ENCODE peak calls at places on chromosomes 11 and 22, in four cellular contexts. E is HepG2, U is K562, C is GM12878. O is an unnamed sample.

GRCh38 chr22:31944700-31945477 is 554 bp downstream of the YWHAH start:
- DNase-seq in E (no peak), U (peak), C (no peak), O (peak)

GRCh38 chr11:134800130-134800529 is 388.1 kb upstream of the B3GAT1 start:
- DNase-seq in E (no peak), U (no peak), C (no peak), O (no peak)

GRCh38 chr22:41836551-41836950 is 3.6 kb downstream of the SREBF2 start:
- DNase-seq in E (no peak), U (no peak), C (no peak), O (no peak)

GRCh38 chr11:115920087-115920461 is 415.9 kb upstream of the CADM1 start:
- DNase-seq in E (no peak), U (no peak), C (no peak), O (no peak)

GRCh38 chr11:131108780-131109179 is 192.5 kb upstream of the SNX19 start:
- DNase-seq in E (no peak), U (no peak), C (no peak), O (no peak)

GRCh38 chr11:67057410-67057757 is 737 bp downstream of the RHOD start:
- DNase-seq in E (no peak), U (no peak), C (no peak), O (no peak)

GRCh38 chr11:126511475-126512115 is 156.1 kb downstream of the ST3GAL4 start:
- DNase-seq in E (no peak), U (no peak), C (no peak), O (no peak)

GRCh38 chr22:40182231-40182835 is 4.6 kb downstream of the TNRC6B start:
- DNase-seq in E (no peak), U (no peak), C (no peak), O (no peak)

GRCh38 chr11:19725379-19726079 is 12.9 kb downstream of the NAV2 start:
- DNase-seq in E (no peak), U (no peak), C (no peak), O (no peak)

GRCh38 chr11:35683728-35684339 is 21.3 kb downstream of the TRIM44 start:
- DNase-seq in E (no peak), U (no peak), C (no peak), O (no peak)

GRCh38 chr11:46249103-46249942 is 28.1 kb upstream of the CREB3L1 start:
- DNase-seq in E (no peak), U (peak), C (no peak), O (no peak)

GRCh38 chr11:57081356-57081755 is 92.6 kb downstream of the OR5AK2 start:
- DNase-seq in E (no peak), U (no peak), C (no peak), O (no peak)

GRCh38 chr11:110147965-110148709 is 54.9 kb downstream of the ZC3H12C start:
- DNase-seq in E (no peak), U (no peak), C (no peak), O (no peak)

GRCh38 chr11:124763156-124763947 is 1.3 kb upstream of the ESAM start:
- DNase-seq in E (peak), U (peak), C (no peak), O (peak)
- TF ChIP-seq FOXK2 in E (no peak), U (no peak), C (no peak), O (no peak)

GRCh38 chr11:59437770-59438169 is 1.5 kb downstream of the OR5A1 start:
- DNase-seq in E (no peak), U (no peak), C (no peak), O (no peak)

DNA sequence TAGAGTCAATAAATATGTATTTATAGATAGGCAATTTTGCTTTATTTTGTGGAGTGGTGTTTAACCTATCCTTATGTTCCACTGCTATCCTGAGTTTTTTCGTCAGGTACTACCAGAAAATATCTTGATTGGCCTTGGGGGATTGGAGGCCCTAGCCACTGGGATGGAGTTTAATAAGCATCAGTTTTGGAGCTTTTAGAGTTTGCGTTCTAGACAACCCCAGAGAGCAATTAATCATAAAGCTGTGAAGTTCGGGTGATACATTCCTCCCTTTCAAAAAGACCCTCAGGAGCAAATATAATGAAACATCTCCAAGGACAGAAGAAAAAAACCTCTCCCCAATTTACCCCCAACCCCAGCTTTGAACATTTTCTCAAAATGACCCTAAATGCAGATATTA is at the start of gene OR5A1:
- DNase-seq in E (no peak), U (no peak), C (no peak), O (no peak)
- TF ChIP-seq FOXK2 in E (no peak), U (no peak), C (no peak), O (no peak)

GRCh38 chr11:3095712-3096361 is 38.6 kb upstream of the CARS1 start:
- DNase-seq in E (no peak), U (peak), C (no peak), O (no peak)
- TF ChIP-seq FOXK2 in E (no peak), U (no peak), C (no peak), O (no peak)

DNA sequence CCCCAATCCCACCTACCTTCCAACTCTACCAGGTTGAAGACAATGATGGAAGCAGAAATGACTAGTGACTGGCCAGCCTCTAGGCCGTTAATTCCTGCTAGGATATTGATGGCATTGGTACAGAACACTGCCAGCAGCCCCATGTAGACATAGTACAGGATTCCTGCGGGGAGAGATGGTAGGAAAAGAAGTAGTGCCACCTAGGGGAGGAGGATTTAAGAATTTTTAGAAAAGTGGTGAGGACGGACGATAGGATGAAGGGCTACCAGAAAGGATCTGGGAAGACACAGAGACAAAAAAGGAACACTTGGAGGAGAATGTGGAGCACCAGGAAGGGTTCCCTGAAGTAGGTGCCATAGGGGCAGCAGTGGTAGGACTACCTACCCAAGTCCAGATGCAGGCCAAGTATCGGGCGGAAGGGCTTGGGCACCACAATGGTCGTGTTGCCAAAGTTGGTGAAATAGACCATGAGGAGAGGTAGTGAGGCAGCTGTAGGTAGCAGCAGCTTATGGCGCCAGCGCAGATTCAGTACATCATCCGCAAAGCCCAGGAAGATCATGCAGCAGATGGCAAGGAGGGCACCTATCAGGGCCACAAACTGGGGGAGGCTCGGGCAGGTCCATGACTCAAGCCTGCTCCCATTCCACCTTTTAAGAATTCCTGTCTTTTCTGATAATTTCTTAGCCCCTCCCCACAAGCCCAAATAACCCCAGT is 1.2 kb downstream of the DPAGT1 start:
- DNase-seq in E (peak), U (no peak), C (no peak), O (no peak)
- TF ChIP-seq FOXK2 in E (no peak), U (peak), C (no peak), O (no peak)